ENCODE peak calls at places on chromosome 1, in six cellular contexts. One of them, this sample, is unnamed.

GRCh38 chr1:28804071-28804470 is 7.9 kb upstream of the OPRD1 start:
- DNase-seq in HuH-7.5: no peak
- DNase-seq in AG09309: no peak
- DNase-seq in HCT116: no peak
- DNase-seq in PC-9: no peak
- DNase-seq in left ventricle myocardium superior: no peak
- DNase-seq in this sample: no peak

GRCh38 chr1:225977937-225978748 is 21.0 kb downstream of the SDE2 start:
- DNase-seq in HuH-7.5: no peak
- DNase-seq in AG09309: no peak
- DNase-seq in HCT116: no peak
- DNase-seq in PC-9: no peak
- DNase-seq in left ventricle myocardium superior: no peak
- DNase-seq in this sample: no peak

GRCh38 chr1:199396456-199396855 is 631.1 kb upstream of the NR5A2 start:
- DNase-seq in HuH-7.5: no peak
- DNase-seq in AG09309: no peak
- DNase-seq in HCT116: no peak
- DNase-seq in PC-9: no peak
- DNase-seq in left ventricle myocardium superior: no peak
- DNase-seq in this sample: no peak

GRCh38 chr1:217137210-217137871 is 414.1 kb upstream of the ESRRG start:
- DNase-seq in HuH-7.5: no peak
- DNase-seq in AG09309: no peak
- DNase-seq in HCT116: no peak
- DNase-seq in PC-9: no peak
- DNase-seq in left ventricle myocardium superior: no peak
- DNase-seq in this sample: no peak

GRCh38 chr1:101314244-101314643 is 77.4 kb downstream of the S1PR1 start:
- DNase-seq in HuH-7.5: no peak
- DNase-seq in AG09309: no peak
- DNase-seq in HCT116: no peak
- DNase-seq in PC-9: no peak
- DNase-seq in left ventricle myocardium superior: no peak
- DNase-seq in this sample: peak; percentile 24

GRCh38 chr1:224732367-224733006 is 116.4 kb downstream of the CNIH3 start:
- DNase-seq in HuH-7.5: no peak
- DNase-seq in AG09309: no peak
- DNase-seq in HCT116: no peak
- DNase-seq in PC-9: peak; percentile 91
- DNase-seq in left ventricle myocardium superior: no peak
- DNase-seq in this sample: no peak

GRCh38 chr1:156958247-156958714 is 37.8 kb downstream of the LRRC71 start:
- DNase-seq in HuH-7.5: no peak
- DNase-seq in AG09309: no peak
- DNase-seq in HCT116: no peak
- DNase-seq in PC-9: peak; percentile 92
- DNase-seq in left ventricle myocardium superior: no peak
- DNase-seq in this sample: no peak

GRCh38 chr1:20376880-20377494 is 86.3 kb downstream of the VWA5B1 start:
- DNase-seq in HuH-7.5: peak; percentile 71
- DNase-seq in AG09309: no peak
- DNase-seq in HCT116: peak; percentile 21
- DNase-seq in PC-9: no peak
- DNase-seq in left ventricle myocardium superior: peak; percentile 60
- DNase-seq in this sample: peak; percentile 68

GRCh38 chr1:243962541-243962940 is 88.5 kb upstream of the ZBTB18 start:
- DNase-seq in HuH-7.5: no peak
- DNase-seq in AG09309: no peak
- DNase-seq in HCT116: no peak
- DNase-seq in PC-9: no peak
- DNase-seq in left ventricle myocardium superior: no peak
- DNase-seq in this sample: no peak

This sample was measured in adipocyte.